ENCODE peak calls at places on chromosomes 4 and X, in nine cellular contexts. V is NCI-H774, P is ovary, E is adipocyte, H is choroid plexus epithelial cell, F is GM04504, Q is erythroblast, A is anterior cingulate cortex, G is B cell. K is an unnamed sample.

GRCh38 chr4:98653890-98654867 is 4.2 kb downstream of the TSPAN5 start:
- DNase-seq in G (no peak), H (peak; percentile 95), F (peak; percentile 89), V (no peak), A (no peak), Q (no peak), E (peak; percentile 82), P (no peak), K (peak; percentile 97)

GRCh38 chr4:8560265-8561047 is 19.7 kb upstream of the GPR78 start:
- DNase-seq in Q (no peak), A (no peak), V (no peak), F (no peak), E (peak; percentile 43), H (no peak), P (no peak), G (no peak), K (no peak)

GRCh38 chrX:71859637-71860036 is 51.0 kb upstream of the NHSL2 start:
- DNase-seq in Q (peak; percentile 31), G (no peak), A (no peak), E (peak; percentile 67), P (no peak), F (peak; percentile 5), V (peak; percentile 3), H (peak; percentile 49), K (peak; percentile 2)

GRCh38 chr4:98027827-98028226 is 115.4 kb downstream of the STPG2 start:
- DNase-seq in F (no peak), G (no peak), P (no peak), H (peak; percentile 17), Q (no peak), E (peak; percentile 0), A (no peak), V (no peak), K (no peak)

GRCh38 chr4:36024901-36025610 is 219.3 kb downstream of the ARAP2 start:
- DNase-seq in P (no peak), Q (no peak), E (no peak), G (no peak), A (no peak), H (no peak), V (peak; percentile 39), F (no peak), K (no peak)

GRCh38 chr4:145488310-145488709 is 6.7 kb downstream of the SMAD1 start:
- DNase-seq in F (no peak), Q (no peak), E (no peak), V (no peak), H (no peak), P (no peak), G (no peak), A (no peak), K (no peak)

GRCh38 chrX:1075156-1075555 is 137.3 kb downstream of the CRLF2 start:
- DNase-seq in P (no peak), H (no peak), Q (no peak), A (no peak), F (no peak), E (no peak), V (no peak), G (no peak), K (no peak)

GRCh38 chrX:130869239-130869638 is 33.8 kb downstream of the ENOX2 start:
- DNase-seq in E (no peak), G (no peak), F (no peak), H (no peak), A (no peak), Q (no peak), V (no peak), P (no peak), K (no peak)

GRCh38 chrX:8033175-8033574 is 106.0 kb upstream of the PNPLA4 start:
- DNase-seq in H (no peak), E (no peak), V (no peak), G (no peak), Q (no peak), P (no peak), A (no peak), F (no peak), K (no peak)

GRCh38 chr4:185847352-185848078 is 35.5 kb upstream of the SORBS2 start:
- DNase-seq in Q (no peak), H (peak; percentile 77), A (no peak), F (peak; percentile 45), V (no peak), P (no peak), E (peak; percentile 67), G (no peak), K (peak; percentile 52)

GRCh38 chrX:93322110-93322509 is 351.3 kb downstream of the NAP1L3 start:
- DNase-seq in A (no peak), E (no peak), G (no peak), H (no peak), F (no peak), V (no peak), P (no peak), Q (no peak), K (no peak)

GRCh38 chr4:18106620-18107019 is 85.1 kb upstream of the LCORL start:
- DNase-seq in A (no peak), F (no peak), H (no peak), E (no peak), Q (peak; percentile 50), V (no peak), P (no peak), G (no peak), K (no peak)

GRCh38 chrX:150446995-150447394 is 83.9 kb downstream of the MAMLD1 start:
- DNase-seq in Q (no peak), E (no peak), A (no peak), G (no peak), V (no peak), P (no peak), H (no peak), F (no peak), K (no peak)

GRCh38 chr4:65661469-65661868 is 8.8 kb downstream of the EPHA5 start:
- DNase-seq in G (no peak), H (peak; percentile 14), V (peak; percentile 15), E (no peak), P (no peak), F (no peak), Q (no peak), A (no peak), K (no peak)

GRCh38 chrX:76427560-76428242 is at the start of gene MAGEE1:
- DNase-seq in Q (peak; percentile 71), H (peak; percentile 47), A (peak; percentile 69), F (peak; percentile 21), G (peak; percentile 74), V (peak; percentile 40), P (peak; percentile 84), E (peak; percentile 80), K (peak; percentile 13)

GRCh38 chr4:123291329-123291728 is 105.3 kb upstream of the SPRY1 start:
- DNase-seq in V (no peak), A (no peak), Q (peak; percentile 34), P (no peak), E (no peak), F (no peak), G (no peak), H (no peak), K (no peak)

GRCh38 chrX:131792356-131792749 is 230.7 kb upstream of the STK26 start:
- DNase-seq in E (peak; percentile 92), P (peak; percentile 89), V (peak; percentile 95), Q (no peak), H (no peak), F (peak; percentile 83), G (peak; percentile 49), A (no peak), K (no peak)

GRCh38 chr4:19857405-19857804 is 394.3 kb upstream of the SLIT2 start:
- DNase-seq in G (no peak), H (peak; percentile 83), P (no peak), V (peak; percentile 27), A (no peak), F (no peak), E (peak; percentile 2), Q (no peak), K (peak; percentile 5)

GRCh38 chr4:76747613-76748012 is 150.3 kb downstream of the SOWAHB start:
- DNase-seq in G (no peak), A (no peak), Q (no peak), F (peak; percentile 73), P (no peak), E (peak; percentile 50), H (no peak), V (no peak), K (no peak)

GRCh38 chr4:25592670-25593069 is 63.0 kb upstream of the SLC34A2 start:
- DNase-seq in Q (no peak), E (no peak), F (no peak), A (no peak), H (no peak), G (no peak), P (no peak), V (no peak), K (no peak)

GRCh38 chr4:187065836-187066235 is 342.2 kb upstream of the FAT1 start:
- DNase-seq in P (no peak), F (no peak), H (no peak), G (no peak), A (no peak), V (no peak), E (no peak), Q (no peak), K (no peak)

GRCh38 chr4:54496412-54496811 is 161.3 kb upstream of the KIT start:
- DNase-seq in A (no peak), E (no peak), V (no peak), P (no peak), G (no peak), H (no peak), Q (no peak), F (no peak), K (no peak)

GRCh38 chrX:19866626-19867410 is 20.6 kb downstream of the SH3KBP1 start:
- DNase-seq in G (no peak), P (no peak), H (no peak), V (no peak), Q (no peak), E (no peak), F (no peak), A (no peak), K (no peak)

GRCh38 chr4:71709961-71710360 is 73.9 kb downstream of the GC start:
- DNase-seq in E (peak; percentile 35), H (no peak), F (no peak), P (no peak), A (no peak), G (no peak), V (no peak), Q (no peak), K (no peak)

GRCh38 chrX:95059909-95060308 is 1385.9 kb downstream of the FAM133A start:
- DNase-seq in V (no peak), H (peak; percentile 42), G (no peak), F (no peak), E (no peak), A (no peak), P (no peak), Q (no peak), K (no peak)

GRCh38 chr4:3045500-3045850 is 28.9 kb downstream of the HTT-AS start:
- DNase-seq in H (peak; percentile 85), E (no peak), F (peak; percentile 63), A (no peak), G (peak; percentile 53), V (no peak), P (no peak), Q (peak; percentile 12), K (no peak)

GRCh38 chrX:150607200-150607599 is 38.8 kb downstream of the MTM1 start:
- DNase-seq in H (no peak), Q (no peak), E (no peak), G (no peak), V (no peak), F (no peak), P (no peak), A (no peak), K (no peak)

GRCh38 chr4:1376391-1376840 is 29.4 kb downstream of the UVSSA start:
- DNase-seq in A (no peak), G (no peak), F (no peak), V (no peak), H (no peak), P (no peak), Q (no peak), E (no peak), K (no peak)

K was measured in fibroblast of gingiva.